ENCODE peak calls at places on chromosomes 11 and 22, in seven cellular contexts. One of them, this sample, is unnamed.

GRCh38 chr22:41578114-41578513 is 11.5 kb downstream of the PMM1 start:
- DNase-seq in astrocyte of the spinal cord: no peak
- DNase-seq in cardiac fibroblast: no peak
- DNase-seq in BE2C: no peak
- DNase-seq in breast epithelium: no peak
- DNase-seq in psoas muscle: no peak
- DNase-seq in MM.1S: no peak
- DNase-seq in this sample: no peak

GRCh38 chr11:46248270-46249102 is 29.0 kb upstream of the CREB3L1 start:
- DNase-seq in astrocyte of the spinal cord: peak
- DNase-seq in cardiac fibroblast: peak
- DNase-seq in BE2C: no peak
- DNase-seq in breast epithelium: no peak
- DNase-seq in psoas muscle: no peak
- DNase-seq in MM.1S: no peak
- DNase-seq in this sample: no peak

GRCh38 chr22:17665884-17666283 is 27.3 kb downstream of the BCL2L13 start:
- DNase-seq in astrocyte of the spinal cord: no peak
- DNase-seq in cardiac fibroblast: peak
- DNase-seq in BE2C: no peak
- DNase-seq in breast epithelium: no peak
- DNase-seq in psoas muscle: no peak
- DNase-seq in MM.1S: no peak
- DNase-seq in this sample: no peak

GRCh38 chr11:134539285-134539684 is 127.2 kb upstream of the B3GAT1 start:
- DNase-seq in astrocyte of the spinal cord: no peak
- DNase-seq in cardiac fibroblast: no peak
- DNase-seq in BE2C: no peak
- DNase-seq in breast epithelium: no peak
- DNase-seq in psoas muscle: peak
- DNase-seq in MM.1S: no peak
- DNase-seq in this sample: no peak

GRCh38 chr11:85620243-85620642 is 6.9 kb downstream of the DLG2 start:
- DNase-seq in astrocyte of the spinal cord: no peak
- DNase-seq in cardiac fibroblast: no peak
- DNase-seq in BE2C: no peak
- DNase-seq in breast epithelium: no peak
- DNase-seq in psoas muscle: no peak
- DNase-seq in MM.1S: no peak
- DNase-seq in this sample: no peak

GRCh38 chr22:36077261-36077660 is 48.6 kb upstream of the RBFOX2 start:
- DNase-seq in astrocyte of the spinal cord: no peak
- DNase-seq in cardiac fibroblast: peak
- DNase-seq in BE2C: no peak
- DNase-seq in breast epithelium: no peak
- DNase-seq in psoas muscle: no peak
- DNase-seq in MM.1S: no peak
- DNase-seq in this sample: no peak

GRCh38 chr11:60810583-60810982 is 25.4 kb downstream of the MS4A10 start:
- DNase-seq in astrocyte of the spinal cord: no peak
- DNase-seq in cardiac fibroblast: no peak
- DNase-seq in BE2C: no peak
- DNase-seq in breast epithelium: no peak
- DNase-seq in psoas muscle: peak
- DNase-seq in MM.1S: no peak
- DNase-seq in this sample: peak

GRCh38 chr22:37044634-37045625 is 6.6 kb upstream of the KCTD17 start:
- DNase-seq in astrocyte of the spinal cord: no peak
- DNase-seq in cardiac fibroblast: no peak
- DNase-seq in BE2C: no peak
- DNase-seq in breast epithelium: no peak
- DNase-seq in psoas muscle: no peak
- DNase-seq in MM.1S: no peak
- DNase-seq in this sample: no peak

GRCh38 chr11:79786961-79787360 is 346.1 kb upstream of the TENM4 start:
- DNase-seq in astrocyte of the spinal cord: no peak
- DNase-seq in cardiac fibroblast: no peak
- DNase-seq in BE2C: no peak
- DNase-seq in breast epithelium: no peak
- DNase-seq in psoas muscle: no peak
- DNase-seq in MM.1S: no peak
- DNase-seq in this sample: no peak

GRCh38 chr11:77876045-77876444 is 55.1 kb downstream of the AAMDC start:
- DNase-seq in astrocyte of the spinal cord: no peak
- DNase-seq in cardiac fibroblast: no peak
- DNase-seq in BE2C: no peak
- DNase-seq in breast epithelium: no peak
- DNase-seq in psoas muscle: no peak
- DNase-seq in MM.1S: no peak
- DNase-seq in this sample: no peak

GRCh38 chr11:6411594-6412031 is 7.3 kb downstream of the APBB1 start:
- DNase-seq in astrocyte of the spinal cord: no peak
- DNase-seq in cardiac fibroblast: no peak
- DNase-seq in BE2C: no peak
- DNase-seq in breast epithelium: no peak
- DNase-seq in psoas muscle: no peak
- DNase-seq in MM.1S: no peak
- DNase-seq in this sample: no peak

GRCh38 chr11:45041556-45041955 is 90.9 kb upstream of the TP53I11 start:
- DNase-seq in astrocyte of the spinal cord: no peak
- DNase-seq in cardiac fibroblast: no peak
- DNase-seq in BE2C: no peak
- DNase-seq in breast epithelium: no peak
- DNase-seq in psoas muscle: no peak
- DNase-seq in MM.1S: no peak
- DNase-seq in this sample: no peak
- H3K4me3 ChIP-seq in astrocyte of the spinal cord: no peak
- H3K4me3 ChIP-seq in cardiac fibroblast: no peak
- H3K4me3 ChIP-seq in BE2C: no peak
- H3K4me3 ChIP-seq in breast epithelium: no peak
- H3K4me3 ChIP-seq in psoas muscle: no peak
- H3K4me3 ChIP-seq in MM.1S: no peak
- H3K4me3 ChIP-seq in this sample: no peak

DNA sequence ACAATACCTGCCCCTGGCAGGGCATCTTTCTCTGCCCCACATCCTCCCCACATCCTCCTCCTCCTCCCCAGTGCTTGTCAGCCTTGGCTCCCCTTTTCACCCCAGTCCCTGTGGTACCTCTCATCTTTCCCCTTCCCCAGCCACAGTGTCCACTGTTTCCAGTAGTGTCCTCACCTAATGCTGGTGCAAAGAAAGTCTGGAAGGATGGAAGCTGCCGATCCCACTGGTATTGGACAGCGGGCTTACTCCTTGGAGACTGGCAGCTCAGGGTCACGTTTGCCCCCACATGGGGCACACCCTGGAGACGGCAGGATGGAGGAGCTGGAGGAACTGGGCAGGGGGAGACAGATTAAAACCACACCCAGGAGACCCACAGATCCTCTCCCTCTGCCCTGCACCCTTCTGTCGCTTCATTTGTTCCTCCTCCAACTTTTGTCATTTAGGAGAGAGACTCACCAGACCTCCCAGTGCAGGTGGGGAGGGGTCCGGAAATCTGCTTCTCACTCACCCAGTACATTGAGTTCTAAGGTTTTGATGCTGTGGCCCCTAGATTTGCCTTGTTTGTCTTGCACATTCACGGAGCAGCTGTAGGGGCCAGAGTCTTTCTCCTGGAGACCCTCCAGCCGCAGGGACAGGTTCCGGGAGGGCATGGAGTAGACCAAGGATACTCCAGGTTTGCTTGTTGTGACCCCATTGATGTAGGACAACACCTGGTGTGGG is 4.1 kb upstream of the VSIG2 start:
- DNase-seq in astrocyte of the spinal cord: no peak
- DNase-seq in cardiac fibroblast: no peak
- DNase-seq in BE2C: no peak
- DNase-seq in breast epithelium: no peak
- DNase-seq in psoas muscle: no peak
- DNase-seq in MM.1S: no peak
- DNase-seq in this sample: no peak
- H3K4me3 ChIP-seq in astrocyte of the spinal cord: no peak
- H3K4me3 ChIP-seq in cardiac fibroblast: no peak
- H3K4me3 ChIP-seq in BE2C: no peak
- H3K4me3 ChIP-seq in breast epithelium: no peak
- H3K4me3 ChIP-seq in psoas muscle: no peak
- H3K4me3 ChIP-seq in MM.1S: no peak
- H3K4me3 ChIP-seq in this sample: no peak

DNA sequence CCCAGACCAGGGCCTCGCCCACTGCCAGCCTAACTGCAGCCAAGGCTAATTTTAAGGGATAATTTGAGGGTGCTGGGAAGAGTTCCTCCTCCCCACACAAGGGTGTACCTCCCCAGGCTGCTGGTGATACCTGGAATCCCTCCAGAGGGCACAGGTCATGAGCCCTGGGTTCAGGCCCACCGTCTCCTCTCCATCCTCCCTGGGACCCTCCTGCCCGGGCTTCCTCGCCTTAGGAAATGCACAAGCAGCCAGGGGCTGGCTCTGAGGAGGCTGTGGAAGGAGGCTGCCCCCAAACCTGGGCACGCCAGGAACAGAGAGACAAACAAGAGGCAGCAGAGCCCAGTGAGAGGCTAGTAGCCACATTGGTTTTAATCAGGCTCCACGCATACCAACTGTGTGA is 16.6 kb upstream of the TSKU start:
- DNase-seq in astrocyte of the spinal cord: no peak
- DNase-seq in cardiac fibroblast: no peak
- DNase-seq in BE2C: no peak
- DNase-seq in breast epithelium: peak
- DNase-seq in psoas muscle: no peak
- DNase-seq in MM.1S: no peak
- DNase-seq in this sample: no peak
- H3K4me3 ChIP-seq in astrocyte of the spinal cord: no peak
- H3K4me3 ChIP-seq in cardiac fibroblast: no peak
- H3K4me3 ChIP-seq in BE2C: no peak
- H3K4me3 ChIP-seq in breast epithelium: no peak
- H3K4me3 ChIP-seq in psoas muscle: no peak
- H3K4me3 ChIP-seq in MM.1S: no peak
- H3K4me3 ChIP-seq in this sample: no peak

GRCh38 chr11:65573391-65574146 is 1.2 kb downstream of the FAM89B start:
- DNase-seq in astrocyte of the spinal cord: no peak
- DNase-seq in cardiac fibroblast: no peak
- DNase-seq in BE2C: no peak
- DNase-seq in breast epithelium: no peak
- DNase-seq in psoas muscle: peak
- DNase-seq in MM.1S: peak
- DNase-seq in this sample: no peak
- H3K4me3 ChIP-seq in astrocyte of the spinal cord: peak
- H3K4me3 ChIP-seq in cardiac fibroblast: peak
- H3K4me3 ChIP-seq in BE2C: peak
- H3K4me3 ChIP-seq in breast epithelium: peak
- H3K4me3 ChIP-seq in psoas muscle: peak
- H3K4me3 ChIP-seq in MM.1S: peak
- H3K4me3 ChIP-seq in this sample: peak

GRCh38 chr11:113473983-113474361 is 1.2 kb downstream of the DRD2 start:
- DNase-seq in astrocyte of the spinal cord: no peak
- DNase-seq in cardiac fibroblast: no peak
- DNase-seq in BE2C: no peak
- DNase-seq in breast epithelium: no peak
- DNase-seq in psoas muscle: no peak
- DNase-seq in MM.1S: no peak
- DNase-seq in this sample: no peak
- H3K4me3 ChIP-seq in astrocyte of the spinal cord: no peak
- H3K4me3 ChIP-seq in cardiac fibroblast: no peak
- H3K4me3 ChIP-seq in BE2C: peak
- H3K4me3 ChIP-seq in breast epithelium: peak
- H3K4me3 ChIP-seq in psoas muscle: no peak
- H3K4me3 ChIP-seq in MM.1S: no peak
- H3K4me3 ChIP-seq in this sample: no peak

GRCh38 chr11:114075891-114076441 is 16.5 kb downstream of the ZBTB16 start:
- DNase-seq in astrocyte of the spinal cord: peak
- DNase-seq in cardiac fibroblast: peak
- DNase-seq in BE2C: peak
- DNase-seq in breast epithelium: no peak
- DNase-seq in psoas muscle: peak
- DNase-seq in MM.1S: no peak
- DNase-seq in this sample: peak
- H3K4me3 ChIP-seq in astrocyte of the spinal cord: no peak
- H3K4me3 ChIP-seq in cardiac fibroblast: no peak
- H3K4me3 ChIP-seq in BE2C: peak
- H3K4me3 ChIP-seq in breast epithelium: peak
- H3K4me3 ChIP-seq in psoas muscle: peak
- H3K4me3 ChIP-seq in MM.1S: no peak
- H3K4me3 ChIP-seq in this sample: no peak

GRCh38 chr22:25741692-25742626 is at the start of gene MYO18B:
- DNase-seq in astrocyte of the spinal cord: no peak
- DNase-seq in cardiac fibroblast: peak
- DNase-seq in BE2C: no peak
- DNase-seq in breast epithelium: no peak
- DNase-seq in psoas muscle: peak
- DNase-seq in MM.1S: no peak
- DNase-seq in this sample: no peak
- H3K4me3 ChIP-seq in astrocyte of the spinal cord: no peak
- H3K4me3 ChIP-seq in cardiac fibroblast: peak
- H3K4me3 ChIP-seq in BE2C: no peak
- H3K4me3 ChIP-seq in breast epithelium: no peak
- H3K4me3 ChIP-seq in psoas muscle: peak
- H3K4me3 ChIP-seq in MM.1S: peak
- H3K4me3 ChIP-seq in this sample: no peak

This sample was measured in Jurkat, Clone E6-1.